ENCODE peak calls at places on chromosomes 6 and 20, in four cellular contexts. A is GM13976, S is brain microvascular endothelial cell, U is MCF 10A. F is an unnamed sample.

GRCh38 chr6:38192486-38192885 is 373.0 kb downstream of the ZFAND3 start:
- DNase-seq in A (no peak), S (no peak), U (no peak), F (no peak)

GRCh38 chr20:45311589-45312211 is 3.6 kb upstream of the MATN4 start:
- DNase-seq in A (peak; percentile 86), S (no peak), U (peak; percentile 55), F (peak; percentile 71)

GRCh38 chr6:23424584-23424983 is 701.4 kb upstream of the NRSN1 start:
- DNase-seq in A (no peak), S (no peak), U (no peak), F (no peak)

GRCh38 chr20:49964964-49965780 is 17.6 kb upstream of the SNAI1 start:
- DNase-seq in A (peak; percentile 57), S (peak; percentile 45), U (peak; percentile 53), F (no peak)

GRCh38 chr6:79712616-79713015 is 81.5 kb downstream of the SH3BGRL2 start:
- DNase-seq in A (no peak), S (no peak), U (no peak), F (no peak)

GRCh38 chr6:28336284-28337024 is 506 bp upstream of the ZSCAN31 start:
- DNase-seq in A (peak; percentile 40), S (peak; percentile 29), U (peak; percentile 28), F (no peak)

GRCh38 chr20:62596921-62597320 is 45.4 kb upstream of the SLCO4A1 start:
- DNase-seq in A (no peak), S (no peak), U (no peak), F (no peak)

GRCh38 chr6:135088818-135089809 is 34.5 kb upstream of the HBS1L start:
- DNase-seq in A (peak; percentile 37), S (peak; percentile 54), U (peak; percentile 77), F (no peak)

GRCh38 chr20:50607436-50607835 is 83.9 kb downstream of the RIPOR3 start:
- DNase-seq in A (no peak), S (no peak), U (no peak), F (no peak)

GRCh38 chr6:138240476-138241245 is 22.4 kb upstream of the PBOV1 start:
- DNase-seq in A (no peak), S (peak; percentile 43), U (no peak), F (no peak)

GRCh38 chr6:5132741-5133140 is 47.6 kb downstream of the PPP1R3G start:
- DNase-seq in A (no peak), S (peak; percentile 95), U (no peak), F (no peak)

GRCh38 chr20:31894980-31895675 is 24.7 kb downstream of the TTLL9 start:
- DNase-seq in A (peak; percentile 85), S (peak; percentile 25), U (peak; percentile 43), F (peak; percentile 82)

GRCh38 chr6:137240168-137240567 is 21.0 kb upstream of the IFNGR1 start:
- DNase-seq in A (no peak), S (peak; percentile 65), U (peak; percentile 98), F (no peak)

GRCh38 chr6:53359843-53360834 is 11.4 kb upstream of the ELOVL5 start:
- DNase-seq in A (no peak), S (peak; percentile 22), U (no peak), F (no peak)

GRCh38 chr6:142350309-142350708 is 48.5 kb downstream of the ADGRG6 start:
- DNase-seq in A (no peak), S (no peak), U (no peak), F (no peak)

GRCh38 chr6:4848382-4849068 is 72.3 kb downstream of the CDYL start:
- DNase-seq in A (no peak), S (no peak), U (peak; percentile 22), F (no peak)

GRCh38 chr6:119479860-119480655 is 130.5 kb upstream of the MAN1A1 start:
- DNase-seq in A (no peak), S (peak; percentile 9), U (peak; percentile 47), F (no peak)

GRCh38 chr20:51767867-51768758 is at the start of gene ATP9A:
- DNase-seq in A (no peak), S (no peak), U (peak; percentile 22), F (peak; percentile 81)

GRCh38 chr6:169368200-169368599 is 114.6 kb upstream of the THBS2 start:
- DNase-seq in A (no peak), S (no peak), U (no peak), F (no peak)

GRCh38 chr20:32506721-32507120 is 78.4 kb downstream of the NOL4L start:
- DNase-seq in A (no peak), S (no peak), U (no peak), F (peak; percentile 21)

GRCh38 chr6:32983493-32983848 is 15.1 kb downstream of the BRD2 start:
- DNase-seq in A (no peak), S (no peak), U (no peak), F (no peak)

GRCh38 chr20:62739067-62739466 is 30.4 kb downstream of the NTSR1 start:
- DNase-seq in A (no peak), S (no peak), U (no peak), F (peak; percentile 41)

GRCh38 chr20:36541227-36542018 is at the start of gene MYL9:
- DNase-seq in A (peak; percentile 84), S (peak; percentile 73), U (peak; percentile 20), F (peak; percentile 96)

GRCh38 chr6:159299566-159299965 is 130.4 kb downstream of the FNDC1 start:
- DNase-seq in A (no peak), S (no peak), U (no peak), F (no peak)

GRCh38 chr6:169250660-169251059 is 3.0 kb downstream of the THBS2 start:
- DNase-seq in A (no peak), S (peak; percentile 91), U (peak; percentile 71), F (peak; percentile 76)

GRCh38 chr6:167252271-167252670 is 38.8 kb upstream of the UNC93A start:
- DNase-seq in A (no peak), S (no peak), U (no peak), F (no peak)

GRCh38 chr6:9554351-9554750 is 860.5 kb downstream of the TFAP2A start:
- DNase-seq in A (no peak), S (no peak), U (no peak), F (no peak)

GRCh38 chr6:7316658-7317533 is 3.9 kb upstream of the SSR1 start:
- DNase-seq in A (no peak), S (no peak), U (no peak), F (no peak)

GRCh38 chr6:107982511-107982910 is 24.5 kb upstream of the SEC63 start:
- DNase-seq in A (no peak), S (no peak), U (no peak), F (no peak)

GRCh38 chr6:105192707-105193465 is 13.1 kb upstream of the POPDC3 start:
- DNase-seq in A (no peak), S (no peak), U (peak; percentile 30), F (no peak)

GRCh38 chr6:91045152-91045551 is 458.3 kb upstream of the MAP3K7 start:
- DNase-seq in A (no peak), S (no peak), U (peak; percentile 32), F (no peak)

GRCh38 chr20:62775206-62775605 is 21.1 kb upstream of the MRGBP start:
- DNase-seq in A (no peak), S (no peak), U (no peak), F (no peak)

GRCh38 chr20:43322851-43323250 is 133.1 kb upstream of the PTPRT start:
- DNase-seq in A (no peak), S (no peak), U (peak; percentile 34), F (no peak)

GRCh38 chr6:61711849-61712248 is 574.2 kb downstream of the KHDRBS2 start:
- DNase-seq in A (no peak), S (no peak), U (peak; percentile 0), F (no peak)

GRCh38 chr6:154791561-154792317 is 58.5 kb downstream of the SCAF8 start:
- DNase-seq in A (no peak), S (no peak), U (peak; percentile 58), F (no peak)

GRCh38 chr6:111985202-111985731 is 68.6 kb upstream of the CCN6 start:
- DNase-seq in A (no peak), S (peak; percentile 91), U (peak; percentile 66), F (no peak)

GRCh38 chr20:17595846-17596245 is 26.0 kb downstream of the DSTN start:
- DNase-seq in A (no peak), S (no peak), U (no peak), F (no peak)

F was measured in aorta.